ENCODE peak calls at places on chromosomes 7 and 10, in five cellular contexts. P is heart right ventricle, G is SW 1271, Q is aorta, Y is NCI-H1092. Z is an unnamed sample.

GRCh38 chr7:42900842-42901241 is 11.0 kb downstream of the C7orf25 start:
- DNase-seq in Y (no peak), G (no peak), Q (no peak), P (no peak), Z (no peak)

GRCh38 chr10:86387221-86387794 is 20.7 kb upstream of the GRID1 start:
- DNase-seq in Y (no peak), G (no peak), Q (no peak), P (no peak), Z (no peak)

GRCh38 chr7:116592445-116592844 is 67.6 kb downstream of the CAV1 start:
- DNase-seq in Q (no peak), Y (no peak), G (no peak), P (peak; percentile 23), Z (no peak)

GRCh38 chr7:22137466-22137865 is 191.8 kb upstream of the CDCA7L start:
- DNase-seq in Q (no peak), P (no peak), Y (no peak), G (no peak), Z (no peak)

GRCh38 chr7:152140067-152140466 is 114.6 kb downstream of the GALNT11 start:
- DNase-seq in P (no peak), G (no peak), Q (no peak), Y (no peak), Z (no peak)

GRCh38 chr7:111025013-111025412 is 65.9 kb upstream of the LRRN3 start:
- DNase-seq in G (no peak), P (no peak), Q (no peak), Y (no peak), Z (no peak)

GRCh38 chr10:92387289-92387940 is 96.4 kb downstream of the MARCHF5 start:
- DNase-seq in Q (no peak), P (no peak), Y (no peak), G (no peak), Z (peak; percentile 87)

GRCh38 chr10:58590152-58590551 is 77.5 kb downstream of the BICC1 start:
- DNase-seq in Q (peak; percentile 59), P (no peak), G (no peak), Y (no peak), Z (no peak)

GRCh38 chr10:125029584-125030242 is 87.8 kb downstream of the ZRANB1 start:
- DNase-seq in P (no peak), Q (no peak), G (no peak), Y (no peak), Z (no peak)

GRCh38 chr7:108018668-108019067 is 15.7 kb upstream of the LAMB1 start:
- DNase-seq in P (no peak), Q (no peak), Y (no peak), G (no peak), Z (no peak)

Z was measured in K562.